ENCODE peak calls at places on chromosomes 5 and 9, in five cellular contexts. I is heart right ventricle, Q is cardiac muscle cell, F is breast epithelium, R is tibial artery. A is an unnamed sample. For H3K4me1, the result is how much of the 10 kb centered on the place peaks cover.

GRCh38 chr9:37339945-37340344 is 82.6 kb upstream of the GRHPR start:
- DNase-seq in I (no peak), Q (no peak), F (no peak), R (no peak), A (no peak)

GRCh38 chr5:14397717-14398116 is 183.9 kb upstream of the OTULINL start:
- DNase-seq in I (no peak), Q (no peak), F (peak), R (no peak), A (no peak)

GRCh38 chr9:37920471-37921167 is 16.7 kb upstream of the SLC25A51 start:
- DNase-seq in I (no peak), Q (peak), F (no peak), R (no peak), A (peak)

GRCh38 chr5:14225173-14225834 is 82.2 kb downstream of the TRIO start:
- DNase-seq in I (no peak), Q (no peak), F (no peak), R (no peak), A (no peak)

GRCh38 chr5:132363431-132364112 is 5.9 kb upstream of the SLC22A5 start:
- DNase-seq in I (no peak), Q (no peak), F (no peak), R (peak), A (no peak)

GRCh38 chr9:130287736-130288135 is 22.2 kb downstream of the HMCN2 start:
- DNase-seq in I (no peak), Q (peak), F (no peak), R (no peak), A (no peak)

GRCh38 chr5:158739941-158740340 is 359.8 kb downstream of the EBF1 start:
- DNase-seq in I (no peak), Q (peak), F (no peak), R (peak), A (no peak)

GRCh38 chr5:17991775-17992174 is 357.5 kb downstream of the TAF11L14 start:
- DNase-seq in I (no peak), Q (peak), F (no peak), R (no peak), A (no peak)

GRCh38 chr5:178542455-178542854 is 47.7 kb downstream of the COL23A1 start:
- DNase-seq in I (no peak), Q (peak), F (no peak), R (no peak), A (no peak)

GRCh38 chr9:114861922-114862605 is 56.2 kb upstream of the TNFSF15 start:
- DNase-seq in I (no peak), Q (no peak), F (no peak), R (no peak), A (no peak)

GRCh38 chr5:54753034-54753433 is 232.4 kb downstream of the ESM1 start:
- DNase-seq in I (no peak), Q (no peak), F (no peak), R (no peak), A (peak)

GRCh38 chr5:149172709-149173505 is 31.6 kb downstream of the ABLIM3 start:
- DNase-seq in I (no peak), Q (no peak), F (no peak), R (no peak), A (no peak)

GRCh38 chr5:168298949-168299348 is 7.5 kb downstream of the WWC1 start:
- DNase-seq in I (no peak), Q (no peak), F (no peak), R (no peak), A (no peak)

GRCh38 chr9:79263666-79264460 is 307.9 kb upstream of the TLE4 start:
- DNase-seq in I (peak), Q (no peak), F (no peak), R (peak), A (no peak)

GRCh38 chr5:87076931-87077330 is 190.8 kb upstream of the RASA1 start:
- DNase-seq in I (no peak), Q (no peak), F (no peak), R (no peak), A (no peak)

GRCh38 chr9:33132249-33132772 is 34.8 kb downstream of the B4GALT1 start:
- DNase-seq in I (no peak), Q (no peak), F (no peak), R (peak), A (no peak)

GRCh38 chr9:98575379-98576346 is 133.1 kb downstream of the GABBR2 start:
- DNase-seq in I (no peak), Q (no peak), F (no peak), R (no peak), A (peak)

GRCh38 chr9:19020886-19021285 is 12.1 kb downstream of the SAXO1 start:
- DNase-seq in I (no peak), Q (no peak), F (no peak), R (no peak), A (no peak)

GRCh38 chr5:133783481-133783880 is 171.1 kb upstream of the FSTL4 start:
- DNase-seq in I (no peak), Q (no peak), F (no peak), R (no peak), A (no peak)

GRCh38 chr9:83343366-83343765 is 194.8 kb downstream of the FRMD3 start:
- DNase-seq in I (no peak), Q (no peak), F (no peak), R (no peak), A (no peak)

GRCh38 chr9:35553670-35554543 is 51.2 kb upstream of the TESK1 start:
- DNase-seq in I (peak), Q (peak), F (peak), R (peak), A (peak)

GRCh38 chr5:89372176-89372575 is 489.2 kb upstream of the MEF2C start:
- DNase-seq in I (no peak), Q (no peak), F (no peak), R (no peak), A (no peak)

GRCh38 chr9:90925581-90926257 is 124.1 kb downstream of the SYK start:
- DNase-seq in I (no peak), Q (no peak), F (no peak), R (no peak), A (no peak)

GRCh38 chr5:60102961-60103683 is 209.6 kb upstream of the PDE4D start:
- DNase-seq in I (no peak), Q (no peak), F (no peak), R (no peak), A (no peak)

GRCh38 chr9:137181680-137182079 is 6.7 kb downstream of the ANAPC2 start:
- DNase-seq in I (no peak), Q (no peak), F (no peak), R (no peak), A (no peak)

GRCh38 chr9:110922145-110922544 is 116.1 kb downstream of the LPAR1 start:
- DNase-seq in I (no peak), Q (no peak), F (no peak), R (no peak), A (no peak)

GRCh38 chr5:124824637-124825158 is 78.3 kb upstream of the ZNF608 start:
- DNase-seq in I (no peak), Q (no peak), F (no peak), R (no peak), A (no peak)

GRCh38 chr9:131217321-131218031 is 58.8 kb downstream of the FAM78A start:
- DNase-seq in I (no peak), Q (no peak), F (no peak), R (no peak), A (no peak)

GRCh38 chr9:10613413-10613812 is 611 bp upstream of the PTPRD start:
- DNase-seq in I (no peak), Q (no peak), F (no peak), R (no peak), A (no peak)

GRCh38 chr9:116479145-116479544 is 208.0 kb upstream of the TRIM32 start:
- DNase-seq in I (no peak), Q (no peak), F (no peak), R (no peak), A (no peak)

GRCh38 chr5:8686707-8687106 is 817.8 kb downstream of the MTRR start:
- DNase-seq in I (no peak), Q (no peak), F (no peak), R (no peak), A (no peak)

GRCh38 chr5:123819818-123820217 is 307.8 kb downstream of the CSNK1G3 start:
- DNase-seq in I (no peak), Q (no peak), F (no peak), R (no peak), A (no peak)

GRCh38 chr5:143401253-143401845 is 2.1 kb downstream of the NR3C1 start:
- DNase-seq in I (no peak), Q (no peak), F (no peak), R (no peak), A (peak)
- H3K4me1 ChIP-seq in I (under half), Q (under half), F (under half), R (under half), A (under half)

GRCh38 chr5:154786414-154786813 is 31.2 kb downstream of the LARP1 start:
- DNase-seq in I (no peak), Q (no peak), F (no peak), R (no peak), A (no peak)
- H3K4me1 ChIP-seq in I (half or more), Q (under half), F (under half), R (half or more), A (under half)

DNA sequence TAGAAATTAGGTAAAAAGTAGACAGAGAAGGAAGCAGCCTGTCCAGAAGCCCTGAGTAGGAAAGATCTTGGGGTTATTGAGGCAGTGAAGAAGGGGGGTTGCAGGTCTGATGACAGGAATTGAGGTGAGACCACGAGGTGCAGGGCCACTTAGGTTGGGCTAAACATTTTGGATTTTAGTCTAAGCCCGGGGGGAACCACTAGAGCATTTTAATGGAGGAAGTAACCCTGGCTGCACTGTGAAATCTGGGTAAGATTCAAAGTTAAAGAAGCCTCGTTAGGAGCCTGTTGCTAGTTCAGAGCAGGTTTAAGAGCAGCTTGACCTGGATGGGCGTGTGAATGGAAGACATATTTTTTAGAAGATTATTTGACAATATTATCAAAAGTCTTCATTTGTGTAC is 38.4 kb downstream of the MAP3K1 start:
- DNase-seq in I (no peak), Q (no peak), F (no peak), R (no peak), A (no peak)
- H3K4me1 ChIP-seq in I (half or more), Q (under half), F (under half), R (under half), A (under half)

GRCh38 chr5:119387900-119388618 is 32.2 kb downstream of the TNFAIP8 start:
- DNase-seq in I (no peak), Q (no peak), F (no peak), R (no peak), A (no peak)
- H3K4me1 ChIP-seq in I (half or more), Q (under half), F (under half), R (under half), A (under half)

DNA sequence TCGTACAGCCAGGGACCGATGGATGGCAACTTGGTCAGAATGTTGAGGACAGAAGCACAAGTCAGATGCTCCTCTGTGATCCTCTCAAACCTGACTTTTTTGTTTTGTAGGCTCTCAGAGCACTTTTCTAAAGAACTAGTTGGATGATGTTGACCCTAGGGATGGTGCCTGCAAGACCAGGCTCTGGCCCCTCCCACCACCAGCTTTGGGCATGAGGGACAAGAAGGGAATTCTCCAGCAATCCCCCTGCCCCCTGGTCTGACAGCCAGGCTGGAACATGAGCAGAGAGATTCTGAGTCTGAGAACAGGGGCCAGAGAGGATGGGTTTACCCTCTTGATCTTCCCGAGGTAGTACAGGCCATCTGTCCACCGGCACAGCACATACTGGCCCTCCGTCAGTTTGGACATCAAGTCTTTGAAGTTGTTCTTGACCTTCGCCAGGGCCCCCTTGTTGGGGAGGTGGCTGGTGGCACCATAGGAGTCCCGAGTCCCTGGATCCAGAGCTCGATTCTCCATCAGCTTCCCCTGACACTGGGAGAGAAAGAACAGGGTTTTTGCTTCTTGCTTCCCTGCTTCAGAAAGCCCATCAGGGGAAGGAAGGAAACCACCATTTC is 2.7 kb downstream of the PHF19 start:
- DNase-seq in I (no peak), Q (no peak), F (no peak), R (no peak), A (no peak)
- H3K4me1 ChIP-seq in I (under half), Q (under half), F (under half), R (under half), A (half or more)

DNA sequence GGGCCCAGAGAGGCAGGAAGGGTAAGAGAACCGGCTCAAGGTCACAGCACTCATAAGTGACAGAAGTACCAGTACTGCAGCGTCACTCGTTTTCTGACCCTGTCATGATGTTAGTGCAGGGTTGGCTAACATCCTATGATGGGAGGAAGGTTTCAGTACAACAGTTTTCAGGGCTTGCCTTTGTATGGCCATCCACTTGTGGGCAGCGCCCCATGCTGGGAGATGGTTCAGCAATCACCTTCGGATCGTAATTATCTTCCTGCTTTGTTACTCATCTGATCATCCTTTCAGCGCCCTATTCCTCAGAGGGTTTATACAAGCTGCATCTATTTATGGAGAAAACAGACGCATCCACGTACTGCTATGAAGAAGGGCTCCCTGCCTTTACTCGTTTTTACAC is 2.4 kb downstream of the MAP1B start:
- DNase-seq in I (no peak), Q (peak), F (no peak), R (peak), A (no peak)
- H3K4me1 ChIP-seq in I (under half), Q (under half), F (under half), R (under half), A (under half)

GRCh38 chr5:144189800-144190429 is 19.2 kb downstream of the KCTD16 start:
- DNase-seq in I (no peak), Q (no peak), F (no peak), R (no peak), A (peak)
- H3K4me1 ChIP-seq in I (under half), Q (under half), F (under half), R (under half), A (under half)

DNA sequence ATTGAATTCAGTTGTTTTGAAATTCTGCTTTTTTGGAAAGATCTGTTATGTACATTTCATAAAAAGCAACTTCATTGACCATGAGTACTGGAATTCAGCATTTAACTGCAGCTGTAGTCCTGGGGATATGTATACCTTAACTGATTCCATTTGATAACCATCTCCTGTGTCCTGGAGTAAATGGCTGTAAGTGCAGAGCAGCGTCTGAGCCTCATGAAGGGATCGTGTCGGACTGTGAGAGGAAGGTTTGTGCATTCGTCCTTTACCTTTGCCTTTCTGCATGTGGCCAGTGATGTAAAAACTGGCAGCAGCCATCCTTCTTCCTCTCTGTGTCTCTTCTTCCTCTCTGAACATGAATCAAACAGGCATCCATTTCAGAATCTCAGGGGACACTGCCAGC is 287.2 kb downstream of the FANCC start:
- DNase-seq in I (no peak), Q (no peak), F (no peak), R (no peak), A (no peak)
- H3K4me1 ChIP-seq in I (half or more), Q (under half), F (under half), R (half or more), A (under half)

A was measured in MM.1S.